ENCODE peak calls at places on chromosomes 6 and 20, in ten cellular contexts. One of them, this sample, is unnamed.

GRCh38 chr6:135087803-135088202 is 33.2 kb upstream of the HBS1L start:
- DNase-seq in upper lobe of right lung: no peak
- DNase-seq in H54: no peak
- DNase-seq in astrocyte of the cerebellum: no peak
- DNase-seq in HT1080: no peak
- DNase-seq in CD8-positive, alpha-beta memory T cell: peak
- DNase-seq in kidney glomerular epithelial cell: no peak
- DNase-seq in NCI-H1092 treated with DMSO at 0.1 percent for 48 hours: no peak
- DNase-seq in memory B cell: no peak
- DNase-seq in stimulated activated CD4-positive, alpha-beta T cell treated with anti-CD3 and anti-CD28 coated beads, Interleukin-1b, Interleukin-23, amount 100 ng/mL, for 24 hours: no peak
- DNase-seq in this sample: no peak

GRCh38 chr6:168192195-168192900 is 113.3 kb upstream of the FRMD1 start:
- DNase-seq in kidney glomerular epithelial cell: no peak
- DNase-seq in NCI-H1092 treated with DMSO at 0.1 percent for 48 hours: peak
- DNase-seq in H54: no peak
- DNase-seq in HT1080: no peak
- DNase-seq in CD8-positive, alpha-beta memory T cell: no peak
- DNase-seq in memory B cell: no peak
- DNase-seq in astrocyte of the cerebellum: no peak
- DNase-seq in upper lobe of right lung: peak
- DNase-seq in stimulated activated CD4-positive, alpha-beta T cell treated with anti-CD3 and anti-CD28 coated beads, Interleukin-1b, Interleukin-23, amount 100 ng/mL, for 24 hours: no peak
- DNase-seq in this sample: no peak

GRCh38 chr6:138818496-138819194 is 22.8 kb downstream of the ECT2L start:
- DNase-seq in NCI-H1092 treated with DMSO at 0.1 percent for 48 hours: no peak
- DNase-seq in CD8-positive, alpha-beta memory T cell: no peak
- DNase-seq in stimulated activated CD4-positive, alpha-beta T cell treated with anti-CD3 and anti-CD28 coated beads, Interleukin-1b, Interleukin-23, amount 100 ng/mL, for 24 hours: no peak
- DNase-seq in H54: no peak
- DNase-seq in memory B cell: peak
- DNase-seq in upper lobe of right lung: no peak
- DNase-seq in astrocyte of the cerebellum: no peak
- DNase-seq in HT1080: no peak
- DNase-seq in kidney glomerular epithelial cell: no peak
- DNase-seq in this sample: no peak

GRCh38 chr6:42304313-42304712 is 86.7 kb upstream of the MRPS10 start:
- DNase-seq in HT1080: no peak
- DNase-seq in stimulated activated CD4-positive, alpha-beta T cell treated with anti-CD3 and anti-CD28 coated beads, Interleukin-1b, Interleukin-23, amount 100 ng/mL, for 24 hours: no peak
- DNase-seq in NCI-H1092 treated with DMSO at 0.1 percent for 48 hours: no peak
- DNase-seq in H54: no peak
- DNase-seq in upper lobe of right lung: no peak
- DNase-seq in astrocyte of the cerebellum: no peak
- DNase-seq in kidney glomerular epithelial cell: no peak
- DNase-seq in memory B cell: no peak
- DNase-seq in CD8-positive, alpha-beta memory T cell: no peak
- DNase-seq in this sample: no peak

GRCh38 chr6:14333556-14334305 is 216.2 kb downstream of the CD83 start:
- DNase-seq in upper lobe of right lung: no peak
- DNase-seq in memory B cell: no peak
- DNase-seq in CD8-positive, alpha-beta memory T cell: no peak
- DNase-seq in astrocyte of the cerebellum: peak
- DNase-seq in kidney glomerular epithelial cell: peak
- DNase-seq in NCI-H1092 treated with DMSO at 0.1 percent for 48 hours: no peak
- DNase-seq in stimulated activated CD4-positive, alpha-beta T cell treated with anti-CD3 and anti-CD28 coated beads, Interleukin-1b, Interleukin-23, amount 100 ng/mL, for 24 hours: no peak
- DNase-seq in HT1080: no peak
- DNase-seq in H54: no peak
- DNase-seq in this sample: no peak

GRCh38 chr6:142945071-142945445 is at the start of gene HIVEP2:
- DNase-seq in NCI-H1092 treated with DMSO at 0.1 percent for 48 hours: no peak
- DNase-seq in astrocyte of the cerebellum: no peak
- DNase-seq in HT1080: peak
- DNase-seq in upper lobe of right lung: peak
- DNase-seq in stimulated activated CD4-positive, alpha-beta T cell treated with anti-CD3 and anti-CD28 coated beads, Interleukin-1b, Interleukin-23, amount 100 ng/mL, for 24 hours: peak
- DNase-seq in memory B cell: peak
- DNase-seq in CD8-positive, alpha-beta memory T cell: peak
- DNase-seq in H54: peak
- DNase-seq in kidney glomerular epithelial cell: peak
- DNase-seq in this sample: peak

GRCh38 chr6:129280719-129281118 is 397.8 kb downstream of the LAMA2 start:
- DNase-seq in upper lobe of right lung: no peak
- DNase-seq in HT1080: no peak
- DNase-seq in stimulated activated CD4-positive, alpha-beta T cell treated with anti-CD3 and anti-CD28 coated beads, Interleukin-1b, Interleukin-23, amount 100 ng/mL, for 24 hours: peak
- DNase-seq in H54: no peak
- DNase-seq in kidney glomerular epithelial cell: no peak
- DNase-seq in NCI-H1092 treated with DMSO at 0.1 percent for 48 hours: no peak
- DNase-seq in CD8-positive, alpha-beta memory T cell: peak
- DNase-seq in astrocyte of the cerebellum: no peak
- DNase-seq in memory B cell: no peak
- DNase-seq in this sample: no peak

GRCh38 chr20:38094968-38095689 is 61.6 kb downstream of the RPRD1B start:
- DNase-seq in CD8-positive, alpha-beta memory T cell: no peak
- DNase-seq in memory B cell: no peak
- DNase-seq in H54: no peak
- DNase-seq in HT1080: peak
- DNase-seq in kidney glomerular epithelial cell: no peak
- DNase-seq in stimulated activated CD4-positive, alpha-beta T cell treated with anti-CD3 and anti-CD28 coated beads, Interleukin-1b, Interleukin-23, amount 100 ng/mL, for 24 hours: no peak
- DNase-seq in astrocyte of the cerebellum: no peak
- DNase-seq in upper lobe of right lung: no peak
- DNase-seq in NCI-H1092 treated with DMSO at 0.1 percent for 48 hours: no peak
- DNase-seq in this sample: no peak

GRCh38 chr20:25148982-25149846 is 46.3 kb upstream of the ENTPD6 start:
- DNase-seq in memory B cell: no peak
- DNase-seq in NCI-H1092 treated with DMSO at 0.1 percent for 48 hours: no peak
- DNase-seq in kidney glomerular epithelial cell: no peak
- DNase-seq in CD8-positive, alpha-beta memory T cell: no peak
- DNase-seq in H54: no peak
- DNase-seq in astrocyte of the cerebellum: no peak
- DNase-seq in HT1080: no peak
- DNase-seq in upper lobe of right lung: no peak
- DNase-seq in stimulated activated CD4-positive, alpha-beta T cell treated with anti-CD3 and anti-CD28 coated beads, Interleukin-1b, Interleukin-23, amount 100 ng/mL, for 24 hours: no peak
- DNase-seq in this sample: no peak

This sample was measured in RWPE1.